ENCODE peak calls at places on chromosomes 1 and 21, in eight cellular contexts. H is tibial nerve, I is ovary, V is heart left ventricle, D is esophagus squamous epithelium, N is spleen, E is suprapubic skin, U is body of pancreas. T is an unnamed sample. For H3K4me1, the result is how much of the 10 kb centered on the place peaks cover.

GRCh38 chr1:51296379-51297357 is 33.7 kb downstream of the TTC39A start:
- DNase-seq in D (peak), I (peak), H (peak), E (peak), N (peak), U (peak), V (peak), T (peak)

GRCh38 chr1:33137800-33138199 is 44.0 kb downstream of the TRIM62 start:
- DNase-seq in D (no peak), I (peak), V (no peak), E (no peak), U (no peak), N (no peak), H (no peak), T (no peak)

GRCh38 chr1:11461738-11462137 is 17.2 kb upstream of the DISP3 start:
- DNase-seq in U (no peak), E (no peak), H (no peak), I (no peak), V (no peak), D (no peak), N (no peak), T (no peak)

GRCh38 chr21:39788383-39788782 is 43.4 kb downstream of the IGSF5 start:
- DNase-seq in D (no peak), N (peak), H (peak), V (peak), I (peak), U (peak), E (peak), T (peak)

GRCh38 chr1:15288173-15288926 is 41.3 kb downstream of the FHAD1 start:
- DNase-seq in I (no peak), N (no peak), H (no peak), D (no peak), E (no peak), U (no peak), V (no peak), T (no peak)

GRCh38 chr21:45867041-45867630 is 114.4 kb upstream of the COL6A1 start:
- DNase-seq in U (no peak), H (no peak), D (no peak), V (no peak), N (peak), E (peak), I (no peak), T (no peak)

GRCh38 chr21:38596264-38597042 is 98.2 kb upstream of the ERG start:
- DNase-seq in U (no peak), E (no peak), N (no peak), D (no peak), H (no peak), V (no peak), I (no peak), T (no peak)

GRCh38 chr1:23563003-23563402 is 3.7 kb upstream of the ID3 start:
- DNase-seq in U (no peak), N (no peak), I (no peak), D (no peak), V (no peak), H (no peak), E (no peak), T (no peak)

GRCh38 chr1:57910782-57911181 is 486.9 kb upstream of the DAB1 start:
- DNase-seq in N (no peak), U (no peak), V (no peak), D (no peak), E (no peak), I (no peak), H (no peak), T (no peak)

DNA sequence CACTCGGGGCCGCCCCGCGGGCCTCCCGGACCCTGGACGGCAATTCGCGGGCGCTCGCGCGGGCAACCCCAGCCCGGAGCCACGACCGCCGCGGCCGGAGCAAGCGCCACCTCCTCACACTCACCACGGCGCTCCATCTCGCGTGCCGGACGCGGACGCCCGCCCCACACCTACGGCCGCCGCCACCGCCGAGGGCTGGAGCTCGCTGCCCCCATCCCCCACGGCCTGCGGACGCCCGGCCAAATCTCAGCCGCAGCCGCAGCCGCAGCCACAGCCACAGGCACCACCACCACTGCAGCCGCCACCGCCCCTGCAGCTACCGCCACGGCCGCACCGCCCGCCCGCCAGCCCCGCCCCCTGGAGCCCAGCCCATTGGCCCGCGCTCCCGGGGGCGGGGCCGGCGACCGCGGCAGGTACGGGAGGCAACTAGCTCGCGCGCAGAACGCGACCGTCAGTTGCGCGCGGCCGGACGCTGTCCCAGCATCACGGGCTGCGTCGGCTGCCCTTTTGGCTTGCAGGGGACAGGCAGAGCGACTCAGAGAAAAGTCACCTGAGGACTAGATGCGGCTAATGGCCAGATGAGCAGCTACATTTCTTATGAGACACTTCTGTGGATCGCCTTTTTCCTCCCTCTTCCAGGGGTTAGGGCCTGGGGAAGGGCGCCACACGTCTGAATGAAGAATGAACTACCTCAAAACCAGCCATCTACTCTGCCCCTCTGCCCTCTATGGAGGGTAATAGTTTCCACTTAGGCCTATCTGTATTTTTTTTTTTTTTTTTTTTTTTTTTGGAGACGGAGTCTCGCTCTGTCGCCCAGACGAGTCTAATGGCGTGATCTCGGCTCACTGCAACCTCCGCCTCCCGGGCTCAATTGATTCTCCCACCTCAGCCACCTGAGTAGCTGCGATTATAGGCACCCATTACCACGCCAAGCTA is at the start of gene ARHGAP29:
- DNase-seq in D (no peak), V (peak), H (peak), U (peak), E (peak), N (peak), I (peak), T (peak)
- H3K4me1 ChIP-seq in D (under half), V (under half), H (under half), U (under half), E (under half), N (under half), I (under half), T (under half)

GRCh38 chr21:32712043-32712442 is 15.8 kb downstream of the SYNJ1 start:
- DNase-seq in D (no peak), U (no peak), I (no peak), H (no peak), E (no peak), V (no peak), N (no peak), T (no peak)

GRCh38 chr21:32713726-32714125 is 14.1 kb downstream of the SYNJ1 start:
- DNase-seq in V (no peak), H (no peak), U (no peak), E (no peak), I (no peak), D (no peak), N (no peak), T (no peak)

GRCh38 chr21:32710069-32710784 is 17.6 kb downstream of the SYNJ1 start:
- DNase-seq in U (no peak), E (no peak), I (no peak), N (no peak), V (no peak), D (no peak), H (no peak), T (no peak)

GRCh38 chr21:32712641-32713040 is 15.2 kb downstream of the SYNJ1 start:
- DNase-seq in U (no peak), N (no peak), E (no peak), H (no peak), D (no peak), V (no peak), I (no peak), T (no peak)

DNA sequence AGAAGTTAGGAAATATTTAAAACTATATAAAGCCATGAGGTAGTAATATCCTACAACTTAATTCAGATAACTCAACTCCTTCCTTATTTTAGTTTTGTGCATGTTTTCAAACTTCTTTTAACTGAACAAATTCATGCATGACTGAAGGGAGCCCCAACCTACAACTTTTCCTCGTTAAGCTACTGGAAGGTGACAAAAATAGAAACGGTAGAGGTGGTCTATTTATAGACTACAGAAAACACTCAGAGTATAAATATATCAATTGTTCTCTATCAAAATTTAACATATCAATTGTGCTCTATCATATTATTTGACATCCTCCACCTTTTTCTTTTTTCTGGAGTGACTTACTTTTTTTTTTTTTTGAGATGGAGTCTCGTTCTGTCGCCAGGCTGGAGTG is 16.8 kb downstream of the SYNJ1 start:
- DNase-seq in E (no peak), H (no peak), D (no peak), N (no peak), U (no peak), V (no peak), I (no peak), T (no peak)
- TF ChIP-seq POLR2A in E (no peak), H (no peak), D (no peak), N (no peak), U (no peak), V (no peak), I (no peak), T (no peak)

DNA sequence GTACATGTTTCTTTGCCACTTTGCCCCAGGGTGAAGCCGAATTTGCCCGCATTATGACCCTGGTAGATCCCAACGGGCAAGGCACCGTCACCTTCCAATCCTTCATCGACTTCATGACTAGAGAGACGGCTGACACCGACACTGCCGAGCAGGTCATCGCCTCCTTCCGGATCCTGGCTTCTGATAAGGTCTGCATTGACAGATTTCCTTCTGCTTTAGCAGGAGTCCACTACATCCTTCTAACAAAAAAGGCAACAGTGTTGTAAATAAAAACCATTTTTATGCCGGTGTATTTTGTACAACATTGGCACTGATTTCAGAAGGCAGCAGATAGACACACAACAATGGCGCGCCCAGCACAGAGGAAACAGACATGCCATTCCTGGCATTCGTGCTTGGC is 34.1 kb upstream of the MTR start:
- DNase-seq in H (no peak), V (no peak), D (no peak), U (no peak), I (no peak), E (no peak), N (no peak), T (no peak)
- H3K27ac ChIP-seq in H (no peak), V (no peak), D (no peak), U (peak), I (no peak), E (no peak), N (no peak), T (no peak)

GRCh38 chr1:171488190-171488929 is 3.0 kb downstream of the PRRC2C start:
- DNase-seq in H (no peak), D (no peak), U (no peak), E (no peak), V (no peak), N (no peak), I (no peak), T (no peak)

GRCh38 chr1:171485375-171486047 is at the start of gene PRRC2C:
- DNase-seq in U (peak), E (peak), V (peak), I (peak), D (peak), H (peak), N (peak), T (peak)

GRCh38 chr1:171484760-171485374 is 463 bp upstream of the PRRC2C start:
- DNase-seq in U (no peak), V (no peak), N (no peak), H (no peak), E (no peak), D (no peak), I (no peak), T (no peak)

GRCh38 chr1:171487038-171487437 is 1.7 kb downstream of the PRRC2C start:
- DNase-seq in D (no peak), N (no peak), H (no peak), U (no peak), E (no peak), I (no peak), V (no peak), T (no peak)

DNA sequence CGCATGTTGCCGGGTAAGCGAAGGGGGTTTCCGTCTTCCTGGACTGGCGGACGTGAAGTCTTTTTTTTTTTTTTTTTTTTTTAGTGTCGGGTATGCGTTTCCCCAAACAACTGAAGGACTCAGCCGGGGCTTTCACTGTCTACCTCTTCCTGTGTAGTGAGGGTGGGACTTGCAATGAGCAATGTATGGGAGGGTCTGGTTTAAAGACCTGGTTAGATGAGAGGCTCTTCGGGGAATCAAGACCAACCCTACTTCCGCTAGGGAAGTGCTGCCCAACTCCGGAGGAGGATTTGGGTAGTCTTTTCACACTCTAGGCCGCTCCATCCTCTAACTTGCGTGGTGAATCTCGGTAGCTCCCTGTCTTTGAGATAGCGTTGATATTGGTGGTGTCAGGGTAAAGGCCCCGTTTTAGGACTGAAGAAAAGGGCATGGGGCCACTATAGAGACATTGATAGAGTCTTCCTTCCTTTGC is 754 bp downstream of the PRRC2C start:
- DNase-seq in E (no peak), V (no peak), U (peak), I (no peak), H (peak), N (no peak), D (no peak), T (no peak)
- H3K4me1 ChIP-seq in E (under half), V (under half), U (under half), I (under half), H (under half), N (under half), D (under half), T (under half)

GRCh38 chr1:150560986-150561829 is 12.0 kb downstream of the ADAMTSL4 start:
- DNase-seq in E (peak), H (peak), U (peak), V (peak), N (peak), D (peak), I (peak), T (peak)
- TF ChIP-seq POLR2A in E (peak), H (peak), U (peak), V (peak), N (peak), D (peak), I (peak), T (peak)

T was measured in right lobe of liver.